ENCODE peak calls at places on chromosomes 11 and 22, in seven cellular contexts. O is WTC11; K is tibial nerve; Z is mesenteric fat pad; B is activated naive CD4-positive, alpha-beta T cell treated with Interleukin-2 at 50 U/mL for 16 hours; D is amniotic stem cell; E is CD4-positive, CD25-positive, alpha-beta regulatory T cell. Q is an unnamed sample.

GRCh38 chr11:125454047-125454446 is 42.0 kb downstream of the FEZ1 start:
- DNase-seq in O (no peak), K (no peak), Z (no peak), B (no peak), D (no peak), E (no peak), Q (no peak)

GRCh38 chr22:45007247-45007945 is 2.4 kb downstream of the PHF21B start:
- DNase-seq in O (peak), K (no peak), Z (no peak), B (no peak), D (no peak), E (no peak), Q (no peak)

GRCh38 chr11:69726481-69726880 is 22.7 kb upstream of the FGF19 start:
- DNase-seq in O (no peak), K (no peak), Z (no peak), B (no peak), D (no peak), E (no peak), Q (no peak)

GRCh38 chr11:8019671-8020597 is 32.8 kb downstream of the EIF3F start:
- DNase-seq in O (no peak), K (no peak), Z (peak), B (peak), D (peak), E (no peak), Q (no peak)

GRCh38 chr11:2803186-2804057 is 82.2 kb downstream of the CDKN1C start:
- DNase-seq in O (peak), K (no peak), Z (peak), B (no peak), D (no peak), E (no peak), Q (no peak)

GRCh38 chr11:113587318-113587739 is 112.1 kb upstream of the DRD2 start:
- DNase-seq in O (no peak), K (no peak), Z (no peak), B (no peak), D (no peak), E (peak), Q (no peak)

GRCh38 chr22:47192651-47193437 is 430.4 kb downstream of the TBC1D22A start:
- DNase-seq in O (peak), K (no peak), Z (peak), B (no peak), D (no peak), E (no peak), Q (no peak)

GRCh38 chr22:48706934-48707748 is 1120.5 kb downstream of the BRD1 start:
- DNase-seq in O (no peak), K (no peak), Z (no peak), B (no peak), D (no peak), E (no peak), Q (no peak)

GRCh38 chr11:844693-845644 is 2.3 kb downstream of the TSPAN4 start:
- DNase-seq in O (peak), K (peak), Z (peak), B (no peak), D (peak), E (no peak), Q (no peak)